ENCODE peak calls at places on chromosomes 5 and 9, in four cellular contexts. Q is omental fat pad, X is substantia nigra, B is NCI-H1694. C is an unnamed sample.

GRCh38 chr5:172529896-172530295 is 75.6 kb upstream of the SH3PXD2B start:
- DNase-seq in Q (no peak), X (no peak), B (no peak), C (no peak)

GRCh38 chr9:3468407-3469205 is 57.2 kb downstream of the RFX3 start:
- DNase-seq in Q (no peak), X (no peak), B (no peak), C (no peak)

GRCh38 chr9:34714007-34714406 is 4.1 kb upstream of the CCL21 start:
- DNase-seq in Q (no peak), X (no peak), B (no peak), C (no peak)

GRCh38 chr9:132486706-132487350 is 76.8 kb downstream of the CFAP77 start:
- DNase-seq in Q (no peak), X (no peak), B (no peak), C (no peak)

GRCh38 chr5:82045526-82046267 is 73.9 kb downstream of the ATG10 start:
- DNase-seq in Q (no peak), X (no peak), B (no peak), C (no peak)

GRCh38 chr9:87713278-87713989 is 12.5 kb upstream of the CTSL start:
- DNase-seq in Q (peak; percentile 75), X (peak; percentile 60), B (no peak), C (peak; percentile 85)

GRCh38 chr5:96203761-96204160 is 229.3 kb downstream of the PCSK1 start:
- DNase-seq in Q (no peak), X (no peak), B (no peak), C (no peak)

GRCh38 chr5:149782018-149782899 is 52.1 kb downstream of the PPARGC1B start:
- DNase-seq in Q (no peak), X (no peak), B (no peak), C (no peak)

GRCh38 chr5:146313027-146313426 is 25.6 kb upstream of the POU4F3 start:
- DNase-seq in Q (no peak), X (no peak), B (no peak), C (no peak)

GRCh38 chr5:177507165-177507564 is 2.5 kb downstream of the DOK3 start:
- DNase-seq in Q (no peak), X (no peak), B (no peak), C (no peak)

GRCh38 chr5:138760448-138761110 is 7.4 kb downstream of the CTNNA1 start:
- DNase-seq in Q (no peak), X (no peak), B (no peak), C (no peak)

GRCh38 chr5:35956429-35956828 is 18.0 kb upstream of the CAPSL start:
- DNase-seq in Q (no peak), X (no peak), B (no peak), C (no peak)

GRCh38 chr5:124783794-124784193 is 37.4 kb upstream of the ZNF608 start:
- DNase-seq in Q (no peak), X (no peak), B (no peak), C (no peak)

GRCh38 chr9:98968596-98969337 is 25.1 kb downstream of the COL15A1 start:
- DNase-seq in Q (no peak), X (no peak), B (no peak), C (no peak)

GRCh38 chr9:13266172-13266571 is 13.3 kb downstream of the MPDZ start:
- DNase-seq in Q (no peak), X (no peak), B (no peak), C (no peak)

GRCh38 chr9:128153117-128153946 is 4.1 kb downstream of the LCN2 start:
- DNase-seq in Q (no peak), X (no peak), B (no peak), C (peak; percentile 79)

GRCh38 chr5:79236364-79236969 is 536 bp downstream of the JMY start:
- DNase-seq in Q (no peak), X (no peak), B (no peak), C (peak; percentile 15)

GRCh38 chr9:93217706-93218105 is 33.8 kb downstream of the WNK2 start:
- DNase-seq in Q (no peak), X (no peak), B (no peak), C (no peak)

GRCh38 chr5:151320481-151320880 is 16.9 kb upstream of the SLC36A3 start:
- DNase-seq in Q (no peak), X (no peak), B (no peak), C (no peak)

GRCh38 chr9:125025584-125025983 is 84.7 kb upstream of the GOLGA1 start:
- DNase-seq in Q (no peak), X (no peak), B (no peak), C (no peak)

GRCh38 chr5:75051217-75051751 is 1.1 kb downstream of the GCNT4 start:
- DNase-seq in Q (no peak), X (no peak), B (no peak), C (no peak)

GRCh38 chr5:17463653-17464052 is 34.4 kb upstream of the TAF11L2 start:
- DNase-seq in Q (no peak), X (no peak), B (no peak), C (no peak)

GRCh38 chr5:28903643-28904042 is 1865.3 kb upstream of the CDH9 start:
- DNase-seq in Q (no peak), X (no peak), B (no peak), C (no peak)

GRCh38 chr5:170100051-170100943 is 5.4 kb upstream of the FOXI1 start:
- DNase-seq in Q (peak; percentile 79), X (peak; percentile 74), B (peak; percentile 70), C (peak; percentile 86)

GRCh38 chr9:121825481-121825830 is 174.0 kb downstream of the DAB2IP start:
- DNase-seq in Q (no peak), X (no peak), B (no peak), C (peak; percentile 69)

GRCh38 chr5:122805481-122805880 is 30.6 kb downstream of the SNX2 start:
- DNase-seq in Q (no peak), X (no peak), B (no peak), C (no peak)

GRCh38 chr5:173714551-173715428 is 98.3 kb upstream of the BOD1 start:
- DNase-seq in Q (no peak), X (no peak), B (no peak), C (no peak)

GRCh38 chr9:110130211-110130610 is 77.7 kb downstream of the C9orf152 start:
- DNase-seq in Q (no peak), X (no peak), B (no peak), C (no peak)

GRCh38 chr5:133785182-133785581 is 172.8 kb upstream of the FSTL4 start:
- DNase-seq in Q (no peak), X (no peak), B (no peak), C (no peak)

GRCh38 chr5:122195784-122196394 is 66.5 kb downstream of the ZNF474 start:
- DNase-seq in Q (no peak), X (no peak), B (peak; percentile 76), C (no peak)

GRCh38 chr9:82940386-82940785 is 122.6 kb downstream of the RASEF start:
- DNase-seq in Q (no peak), X (no peak), B (no peak), C (no peak)

GRCh38 chr9:71962328-71962727 is 50.9 kb downstream of the C9orf85 start:
- DNase-seq in Q (no peak), X (no peak), B (no peak), C (no peak)

GRCh38 chr5:123696948-123697347 is 185.0 kb downstream of the CSNK1G3 start:
- DNase-seq in Q (no peak), X (peak; percentile 85), B (no peak), C (peak; percentile 94)

GRCh38 chr5:100584069-100584468 is 48.9 kb downstream of the FAM174A start:
- DNase-seq in Q (no peak), X (no peak), B (no peak), C (no peak)

GRCh38 chr5:176674799-176675198 is 27.5 kb downstream of the TSPAN17 start:
- DNase-seq in Q (no peak), X (no peak), B (no peak), C (peak; percentile 23)

GRCh38 chr5:171579162-171579561 is 159.7 kb downstream of the FGF18 start:
- DNase-seq in Q (no peak), X (no peak), B (no peak), C (no peak)

GRCh38 chr5:91499943-91500531 is 116.9 kb upstream of the ARRDC3 start:
- DNase-seq in Q (no peak), X (no peak), B (peak; percentile 43), C (no peak)

GRCh38 chr5:137960141-137960540 is 70.9 kb downstream of the PKD2L2 start:
- DNase-seq in Q (no peak), X (no peak), B (no peak), C (no peak)

GRCh38 chr5:35213608-35214007 is 16.7 kb downstream of the PRLR start:
- DNase-seq in Q (no peak), X (no peak), B (no peak), C (no peak)

GRCh38 chr5:125634242-125634835 is 788.9 kb upstream of the GRAMD2B start:
- DNase-seq in Q (no peak), X (no peak), B (no peak), C (no peak)

C was measured in posterior cingulate gyrus.